ENCODE peak calls at places on chromosomes 13 and 19, in six cellular contexts. X, S, Z, D, V and O are unnamed samples.

GRCh38 chr19:313169-313987 is 22.2 kb upstream of the PLPP2 start:
- DNase-seq in X (peak), S (no peak), Z (no peak), D (no peak), V (peak), O (no peak)

GRCh38 chr13:78398743-78399410 is 204.5 kb downstream of the POU4F1 start:
- DNase-seq in X (no peak), S (no peak), Z (peak), D (no peak), V (no peak), O (no peak)

GRCh38 chr19:3608079-3608641 is 1.5 kb upstream of the TBXA2R start:
- DNase-seq in X (no peak), S (peak), Z (no peak), D (no peak), V (no peak), O (no peak)

GRCh38 chr19:16739546-16739945 is 19.9 kb downstream of the NWD1 start:
- DNase-seq in X (no peak), S (no peak), Z (no peak), D (no peak), V (no peak), O (no peak)

GRCh38 chr19:48509467-48510194 is 2.0 kb downstream of the LMTK3 start:
- DNase-seq in X (no peak), S (no peak), Z (no peak), D (no peak), V (no peak), O (no peak)

GRCh38 chr13:98797456-98797855 is 45.0 kb upstream of the SLC15A1 start:
- DNase-seq in X (no peak), S (no peak), Z (no peak), D (no peak), V (no peak), O (no peak)

GRCh38 chr13:27810461-27810860 is 18.2 kb downstream of the GSX1 start:
- DNase-seq in X (no peak), S (no peak), Z (no peak), D (no peak), V (no peak), O (no peak)

GRCh38 chr19:36719687-36720556 is 32.5 kb downstream of the ZNF567 start:
- DNase-seq in X (no peak), S (no peak), Z (peak), D (no peak), V (no peak), O (no peak)

GRCh38 chr13:113667771-113668490 is 912 bp downstream of the GRK1 start:
- DNase-seq in X (peak), S (no peak), Z (no peak), D (no peak), V (no peak), O (no peak)

GRCh38 chr13:47665041-47665440 is 336.0 kb downstream of the SUCLA2 start:
- DNase-seq in X (no peak), S (no peak), Z (no peak), D (no peak), V (no peak), O (no peak)

GRCh38 chr13:84574851-84575250 is 692.6 kb upstream of the SLITRK1 start:
- DNase-seq in X (no peak), S (no peak), Z (no peak), D (no peak), V (no peak), O (peak)